ENCODE peak calls at places on chromosomes 4 and X, in eight cellular contexts. T is Calu3, I is fibroblast of mammary gland, J is B cell, Q is tibial artery, X is mucosa of descending colon, Y is LNCaP clone FGC, M is uterus. H is an unnamed sample.

GRCh38 chrX:14528629-14529287 is 578 bp upstream of the GLRA2 start:
- DNase-seq in T (peak; percentile 81), I (peak; percentile 57), J (peak; percentile 29), Q (peak; percentile 22), X (peak; percentile 89), Y (peak; percentile 1), M (peak; percentile 26), H (peak; percentile 17)

GRCh38 chr4:992297-993110 is 700 bp downstream of the SLC26A1 start:
- DNase-seq in T (peak; percentile 59), I (no peak), J (no peak), Q (no peak), X (peak; percentile 89), Y (peak; percentile 93), M (no peak), H (no peak)

GRCh38 chr4:105462042-105462421 is 11.8 kb downstream of the PPA2 start:
- DNase-seq in T (no peak), I (no peak), J (no peak), Q (no peak), X (no peak), Y (no peak), M (no peak), H (no peak)

GRCh38 chr4:183404016-183404415 is 40.4 kb upstream of the CDKN2AIP start:
- DNase-seq in T (no peak), I (no peak), J (no peak), Q (no peak), X (no peak), Y (no peak), M (no peak), H (no peak)

GRCh38 chrX:74133156-74133796 is 170.7 kb upstream of the ZCCHC13 start:
- DNase-seq in T (peak; percentile 30), I (peak; percentile 75), J (peak; percentile 64), Q (no peak), X (peak; percentile 40), Y (peak; percentile 22), M (no peak), H (peak; percentile 75)

GRCh38 chr4:144355809-144356757 is 215.6 kb upstream of the GYPA start:
- DNase-seq in T (peak; percentile 28), I (peak; percentile 87), J (peak; percentile 6), Q (no peak), X (peak; percentile 41), Y (no peak), M (no peak), H (peak; percentile 93)

GRCh38 chr4:7301846-7302630 is 109.7 kb downstream of the SORCS2 start:
- DNase-seq in T (no peak), I (no peak), J (no peak), Q (no peak), X (no peak), Y (no peak), M (no peak), H (no peak)

GRCh38 chr4:82842593-82842992 is 44.0 kb upstream of the SCD5 start:
- DNase-seq in T (no peak), I (peak; percentile 29), J (no peak), Q (no peak), X (no peak), Y (no peak), M (no peak), H (peak; percentile 45)

GRCh38 chrX:149010899-149011224 is 494.2 kb downstream of the IDS start:
- DNase-seq in T (no peak), I (no peak), J (no peak), Q (no peak), X (no peak), Y (no peak), M (no peak), H (no peak)

GRCh38 chr4:17770845-17771244 is 10.6 kb downstream of the FAM184B start:
- DNase-seq in T (no peak), I (no peak), J (no peak), Q (no peak), X (no peak), Y (no peak), M (no peak), H (peak; percentile 59)

GRCh38 chr4:74942918-74943253 is 10.0 kb downstream of the PARM1 start:
- DNase-seq in T (no peak), I (no peak), J (no peak), Q (no peak), X (no peak), Y (no peak), M (no peak), H (no peak)

GRCh38 chrX:49879656-49880277 is 483 bp downstream of the USP27X start:
- DNase-seq in T (no peak), I (no peak), J (no peak), Q (no peak), X (no peak), Y (no peak), M (no peak), H (no peak)

GRCh38 chr4:95549246-95550138 is 719 bp upstream of the UNC5C start:
- DNase-seq in T (peak; percentile 37), I (no peak), J (no peak), Q (peak; percentile 69), X (peak; percentile 47), Y (no peak), M (peak; percentile 55), H (peak; percentile 58)

GRCh38 chrX:72258174-72258573 is 18.9 kb downstream of the RPS4X start:
- DNase-seq in T (peak; percentile 20), I (peak; percentile 91), J (no peak), Q (no peak), X (no peak), Y (no peak), M (no peak), H (peak; percentile 78)

GRCh38 chr4:41297832-41298231 is 41.1 kb downstream of the UCHL1 start:
- DNase-seq in T (no peak), I (no peak), J (no peak), Q (no peak), X (no peak), Y (no peak), M (no peak), H (no peak)

GRCh38 chrX:72576161-72576896 is 3.7 kb upstream of the HDAC8 start:
- DNase-seq in T (no peak), I (peak; percentile 85), J (no peak), Q (no peak), X (no peak), Y (no peak), M (no peak), H (peak; percentile 87)

GRCh38 chrX:22147942-22148341 is 115.8 kb downstream of the PHEX start:
- DNase-seq in T (no peak), I (no peak), J (no peak), Q (no peak), X (no peak), Y (no peak), M (no peak), H (no peak)

GRCh38 chr4:14193601-14194000 is 566.1 kb upstream of the BOD1L1 start:
- DNase-seq in T (no peak), I (no peak), J (no peak), Q (no peak), X (no peak), Y (no peak), M (no peak), H (no peak)

DNA sequence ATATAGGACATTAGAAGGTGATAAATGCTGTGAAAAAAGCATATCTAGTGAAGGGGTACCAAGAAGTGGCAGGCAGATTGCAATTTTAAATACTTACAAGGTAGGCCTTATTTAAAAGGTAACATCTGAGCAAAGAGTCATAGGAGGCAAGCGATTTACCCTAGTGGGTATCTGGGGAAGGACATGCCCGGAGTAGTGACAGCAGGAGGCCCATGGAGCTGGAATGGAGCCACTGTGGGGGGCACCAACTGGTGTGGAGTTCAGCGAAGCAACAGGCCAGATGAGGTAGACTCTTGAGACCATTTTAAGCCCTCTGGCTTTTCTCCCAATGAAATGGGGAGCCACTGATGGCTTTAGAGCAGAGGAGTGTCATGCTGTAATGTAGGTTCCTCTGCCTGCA is 37.3 kb downstream of the SEC24D start:
- DNase-seq in T (no peak), I (no peak), J (no peak), Q (no peak), X (no peak), Y (no peak), M (no peak), H (no peak)
- TF ChIP-seq CTCF in T (no peak), I (peak; percentile 16), J (no peak), Q (no peak), X (no peak), Y (no peak), M (no peak), H (peak; percentile 21)

GRCh38 chr4:8938137-8938536 is 66.5 kb upstream of the HMX1 start:
- DNase-seq in T (no peak), I (no peak), J (no peak), Q (no peak), X (no peak), Y (no peak), M (no peak), H (no peak)

GRCh38 chr4:8939887-8940742 is 68.5 kb upstream of the HMX1 start:
- DNase-seq in T (no peak), I (no peak), J (no peak), Q (no peak), X (no peak), Y (no peak), M (no peak), H (no peak)

GRCh38 chr4:8939160-8939855 is 67.7 kb upstream of the HMX1 start:
- DNase-seq in T (no peak), I (no peak), J (no peak), Q (no peak), X (no peak), Y (no peak), M (no peak), H (no peak)

GRCh38 chr4:8938623-8939022 is 67.0 kb upstream of the HMX1 start:
- DNase-seq in T (no peak), I (no peak), J (no peak), Q (no peak), X (no peak), Y (no peak), M (no peak), H (no peak)

DNA sequence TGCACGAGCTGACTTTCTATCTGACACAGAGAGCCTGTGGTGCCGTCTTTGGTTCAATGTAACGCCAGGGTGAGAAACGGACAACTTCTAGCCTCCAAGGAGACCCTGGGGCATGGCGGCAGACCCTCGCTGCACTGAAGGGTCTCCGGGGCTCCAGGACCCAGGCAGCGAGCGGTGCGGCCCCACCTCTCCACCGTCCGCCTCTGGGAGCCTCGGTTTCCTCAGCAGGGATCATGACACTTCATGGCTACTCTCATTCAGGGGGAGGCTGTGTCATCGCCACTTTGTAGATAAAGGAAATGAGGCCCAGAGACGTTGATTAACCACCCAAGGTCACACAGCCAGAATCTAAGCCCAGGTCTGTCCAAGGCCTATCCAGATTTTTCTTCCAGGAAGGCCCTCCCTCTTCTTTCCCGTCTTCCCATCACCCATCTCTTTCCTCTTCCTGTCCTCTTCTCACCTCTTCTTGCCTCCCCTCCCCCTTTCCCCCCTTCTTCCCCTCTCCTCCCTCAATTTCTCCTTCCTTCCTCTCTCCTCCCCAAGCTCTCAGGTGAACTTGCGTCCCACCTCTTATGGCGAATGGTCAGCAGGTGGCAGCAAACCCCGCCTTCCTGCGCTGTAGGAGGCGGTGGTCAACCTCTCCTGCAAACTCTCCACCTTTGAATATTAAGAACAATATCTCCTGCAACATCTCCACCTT is 69.3 kb upstream of the HMX1 start:
- DNase-seq in T (peak; percentile 39), I (no peak), J (no peak), Q (no peak), X (peak; percentile 37), Y (no peak), M (no peak), H (no peak)
- TF ChIP-seq CTCF in T (no peak), I (no peak), J (no peak), Q (no peak), X (no peak), Y (peak; percentile 74), M (no peak), H (no peak)

GRCh38 chr4:47704693-47705325 is 133.1 kb downstream of the CORIN start:
- DNase-seq in T (peak; percentile 42), I (peak; percentile 46), J (peak; percentile 6), Q (no peak), X (peak; percentile 21), Y (no peak), M (no peak), H (peak; percentile 38)
- TF ChIP-seq CTCF in T (no peak), I (peak; percentile 52), J (no peak), Q (no peak), X (no peak), Y (peak; percentile 97), M (no peak), H (peak; percentile 44)

GRCh38 chr4:162499478-162499877 is 335.7 kb upstream of the FSTL5 start:
- DNase-seq in T (no peak), I (no peak), J (no peak), Q (no peak), X (no peak), Y (no peak), M (no peak), H (no peak)
- TF ChIP-seq CTCF in T (no peak), I (peak; percentile 30), J (peak; percentile 25), Q (peak; percentile 18), X (no peak), Y (peak; percentile 14), M (no peak), H (peak; percentile 42)